ENCODE peak calls at places on chromosomes 3 and 15, in four cellular contexts. One of them, this sample, is unnamed.
A peak's percentile ranks its signal among the peaks of the same experiment; 100 is the strongest.

GRCh38 chr3:167783781-167784180 is 48.3 kb downstream of the SERPINI1 start:
- DNase-seq in activated naive CD8-positive, alpha-beta T cell treated with anti-CD3 and anti-CD28 coated beads, Interleukin-2, amount 50 U/mL, for 24 hours: no peak
- DNase-seq in iPS-NIHi11: no peak
- DNase-seq in psoas muscle: no peak
- DNase-seq in this sample: no peak

GRCh38 chr15:101702077-101702476 is 22.2 kb downstream of the TARS3 start:
- DNase-seq in activated naive CD8-positive, alpha-beta T cell treated with anti-CD3 and anti-CD28 coated beads, Interleukin-2, amount 50 U/mL, for 24 hours: no peak
- DNase-seq in psoas muscle: no peak
- DNase-seq in iPS-NIHi11: no peak
- DNase-seq in this sample: no peak

GRCh38 chr15:50979041-50979440 is 70.6 kb downstream of the AP4E1 start:
- DNase-seq in activated naive CD8-positive, alpha-beta T cell treated with anti-CD3 and anti-CD28 coated beads, Interleukin-2, amount 50 U/mL, for 24 hours: no peak
- DNase-seq in iPS-NIHi11: no peak
- DNase-seq in psoas muscle: no peak
- DNase-seq in this sample: no peak

GRCh38 chr15:40543082-40543481 is 21.8 kb downstream of the CCDC32 start:
- DNase-seq in activated naive CD8-positive, alpha-beta T cell treated with anti-CD3 and anti-CD28 coated beads, Interleukin-2, amount 50 U/mL, for 24 hours: no peak
- DNase-seq in psoas muscle: no peak
- DNase-seq in iPS-NIHi11: no peak
- DNase-seq in this sample: no peak

GRCh38 chr15:62773369-62774165 is 269.0 kb upstream of the TPM1 start:
- DNase-seq in psoas muscle: no peak
- DNase-seq in activated naive CD8-positive, alpha-beta T cell treated with anti-CD3 and anti-CD28 coated beads, Interleukin-2, amount 50 U/mL, for 24 hours: no peak
- DNase-seq in iPS-NIHi11: no peak
- DNase-seq in this sample: no peak

GRCh38 chr3:85576091-85576690 is 617.4 kb downstream of the CADM2 start:
- DNase-seq in psoas muscle: peak; percentile 28
- DNase-seq in activated naive CD8-positive, alpha-beta T cell treated with anti-CD3 and anti-CD28 coated beads, Interleukin-2, amount 50 U/mL, for 24 hours: peak; percentile 42
- DNase-seq in iPS-NIHi11: peak; percentile 60
- DNase-seq in this sample: peak; percentile 63

GRCh38 chr15:31373970-31374369 is 47.3 kb downstream of the KLF13 start:
- DNase-seq in psoas muscle: no peak
- DNase-seq in activated naive CD8-positive, alpha-beta T cell treated with anti-CD3 and anti-CD28 coated beads, Interleukin-2, amount 50 U/mL, for 24 hours: no peak
- DNase-seq in iPS-NIHi11: no peak
- DNase-seq in this sample: no peak

GRCh38 chr3:107205354-107205753 is 171.9 kb upstream of the CCDC54 start:
- DNase-seq in psoas muscle: no peak
- DNase-seq in iPS-NIHi11: no peak
- DNase-seq in activated naive CD8-positive, alpha-beta T cell treated with anti-CD3 and anti-CD28 coated beads, Interleukin-2, amount 50 U/mL, for 24 hours: no peak
- DNase-seq in this sample: no peak

GRCh38 chr3:8001712-8002111 is 499.9 kb upstream of the LMCD1 start:
- DNase-seq in iPS-NIHi11: no peak
- DNase-seq in psoas muscle: no peak
- DNase-seq in activated naive CD8-positive, alpha-beta T cell treated with anti-CD3 and anti-CD28 coated beads, Interleukin-2, amount 50 U/mL, for 24 hours: no peak
- DNase-seq in this sample: no peak

GRCh38 chr3:69833591-69833990 is 94.3 kb downstream of the MITF start:
- DNase-seq in activated naive CD8-positive, alpha-beta T cell treated with anti-CD3 and anti-CD28 coated beads, Interleukin-2, amount 50 U/mL, for 24 hours: no peak
- DNase-seq in psoas muscle: no peak
- DNase-seq in iPS-NIHi11: no peak
- DNase-seq in this sample: no peak

GRCh38 chr15:48547305-48547704 is 98.2 kb downstream of the FBN1 start:
- DNase-seq in psoas muscle: no peak
- DNase-seq in activated naive CD8-positive, alpha-beta T cell treated with anti-CD3 and anti-CD28 coated beads, Interleukin-2, amount 50 U/mL, for 24 hours: no peak
- DNase-seq in iPS-NIHi11: no peak
- DNase-seq in this sample: no peak

GRCh38 chr15:38002883-38003477 is 68.5 kb downstream of the TMCO5A start:
- DNase-seq in activated naive CD8-positive, alpha-beta T cell treated with anti-CD3 and anti-CD28 coated beads, Interleukin-2, amount 50 U/mL, for 24 hours: peak; percentile 20
- DNase-seq in psoas muscle: peak; percentile 31
- DNase-seq in iPS-NIHi11: peak; percentile 51
- DNase-seq in this sample: peak; percentile 32

GRCh38 chr3:49098429-49098828 is 4.6 kb upstream of the QRICH1 start:
- DNase-seq in iPS-NIHi11: no peak
- DNase-seq in activated naive CD8-positive, alpha-beta T cell treated with anti-CD3 and anti-CD28 coated beads, Interleukin-2, amount 50 U/mL, for 24 hours: no peak
- DNase-seq in psoas muscle: no peak
- DNase-seq in this sample: no peak

GRCh38 chr3:136862611-136862951 is 573 bp downstream of the NCK1 start:
- DNase-seq in iPS-NIHi11: peak; percentile 64
- DNase-seq in activated naive CD8-positive, alpha-beta T cell treated with anti-CD3 and anti-CD28 coated beads, Interleukin-2, amount 50 U/mL, for 24 hours: peak; percentile 51
- DNase-seq in psoas muscle: peak; percentile 63
- DNase-seq in this sample: peak; percentile 48

GRCh38 chr3:155805802-155806618 is at the start of gene C3orf33:
- DNase-seq in psoas muscle: peak; percentile 73
- DNase-seq in iPS-NIHi11: peak; percentile 96
- DNase-seq in activated naive CD8-positive, alpha-beta T cell treated with anti-CD3 and anti-CD28 coated beads, Interleukin-2, amount 50 U/mL, for 24 hours: peak; percentile 82
- DNase-seq in this sample: peak; percentile 75

GRCh38 chr15:75145027-75145841 is 56.4 kb upstream of the C15orf39 start:
- DNase-seq in activated naive CD8-positive, alpha-beta T cell treated with anti-CD3 and anti-CD28 coated beads, Interleukin-2, amount 50 U/mL, for 24 hours: no peak
- DNase-seq in psoas muscle: no peak
- DNase-seq in iPS-NIHi11: no peak
- DNase-seq in this sample: no peak

GRCh38 chr3:8990266-8991215 is 27.3 kb upstream of the RAD18 start:
- DNase-seq in iPS-NIHi11: no peak
- DNase-seq in psoas muscle: no peak
- DNase-seq in activated naive CD8-positive, alpha-beta T cell treated with anti-CD3 and anti-CD28 coated beads, Interleukin-2, amount 50 U/mL, for 24 hours: no peak
- DNase-seq in this sample: no peak

GRCh38 chr3:172103724-172104123 is 64.3 kb downstream of the FNDC3B start:
- DNase-seq in activated naive CD8-positive, alpha-beta T cell treated with anti-CD3 and anti-CD28 coated beads, Interleukin-2, amount 50 U/mL, for 24 hours: no peak
- DNase-seq in iPS-NIHi11: no peak
- DNase-seq in psoas muscle: no peak
- DNase-seq in this sample: no peak

GRCh38 chr3:64311424-64311920 is 86.2 kb upstream of the PRICKLE2 start:
- DNase-seq in psoas muscle: no peak
- DNase-seq in activated naive CD8-positive, alpha-beta T cell treated with anti-CD3 and anti-CD28 coated beads, Interleukin-2, amount 50 U/mL, for 24 hours: no peak
- DNase-seq in iPS-NIHi11: no peak
- DNase-seq in this sample: no peak

GRCh38 chr3:181623924-181624694 is 87.6 kb upstream of the SOX2 start:
- DNase-seq in iPS-NIHi11: no peak
- DNase-seq in psoas muscle: no peak
- DNase-seq in activated naive CD8-positive, alpha-beta T cell treated with anti-CD3 and anti-CD28 coated beads, Interleukin-2, amount 50 U/mL, for 24 hours: no peak
- DNase-seq in this sample: no peak

GRCh38 chr3:21654241-21654640 is 96.8 kb downstream of the ZNF385D start:
- DNase-seq in activated naive CD8-positive, alpha-beta T cell treated with anti-CD3 and anti-CD28 coated beads, Interleukin-2, amount 50 U/mL, for 24 hours: no peak
- DNase-seq in psoas muscle: no peak
- DNase-seq in iPS-NIHi11: no peak
- DNase-seq in this sample: no peak